ENCODE peak calls at places on chromosomes 4 and X, in seven cellular contexts. Z is lung, N is adrenal gland, S is esophagus muscularis mucosa, U is colonic mucosa, K is fibroblast of mammary gland, A is LNCaP clone FGC. W is an unnamed sample.

GRCh38 chrX:41337140-41337539 is 3.2 kb downstream of the DDX3X start:
- DNase-seq in S (no peak), Z (no peak), K (no peak), A (no peak), N (no peak), U (no peak), W (no peak)

GRCh38 chr4:126238010-126238409 is 923.3 kb downstream of the FAT4 start:
- DNase-seq in Z (no peak), A (no peak), N (no peak), K (no peak), U (no peak), S (no peak), W (no peak)

GRCh38 chrX:110853610-110854009 is 58.0 kb upstream of the CHRDL1 start:
- DNase-seq in U (no peak), A (peak), K (peak), S (no peak), Z (no peak), N (no peak), W (peak)

GRCh38 chr4:152640058-152640921 is 39.5 kb downstream of the TMEM154 start:
- DNase-seq in S (no peak), N (peak), Z (no peak), A (peak), U (no peak), K (peak), W (peak)

GRCh38 chr4:119204898-119205297 is 7.6 kb upstream of the USP53 start:
- DNase-seq in N (no peak), K (no peak), U (no peak), A (no peak), S (no peak), Z (no peak), W (no peak)

GRCh38 chrX:63275127-63275526 is 76.0 kb downstream of the SPIN4 start:
- DNase-seq in K (peak), U (peak), Z (peak), A (no peak), S (no peak), N (peak), W (peak)

GRCh38 chr4:1029536-1029935 is 18.1 kb downstream of the FGFRL1 start:
- DNase-seq in Z (no peak), A (no peak), K (no peak), N (no peak), U (no peak), S (no peak), W (no peak)

GRCh38 chr4:75211422-75211821 is 278.5 kb downstream of the PARM1 start:
- DNase-seq in U (no peak), A (no peak), Z (no peak), S (no peak), K (no peak), N (no peak), W (no peak)

GRCh38 chrX:46758163-46758955 is 559 bp downstream of the SLC9A7 start:
- DNase-seq in K (no peak), N (no peak), Z (no peak), S (no peak), U (no peak), A (no peak), W (peak)

DNA sequence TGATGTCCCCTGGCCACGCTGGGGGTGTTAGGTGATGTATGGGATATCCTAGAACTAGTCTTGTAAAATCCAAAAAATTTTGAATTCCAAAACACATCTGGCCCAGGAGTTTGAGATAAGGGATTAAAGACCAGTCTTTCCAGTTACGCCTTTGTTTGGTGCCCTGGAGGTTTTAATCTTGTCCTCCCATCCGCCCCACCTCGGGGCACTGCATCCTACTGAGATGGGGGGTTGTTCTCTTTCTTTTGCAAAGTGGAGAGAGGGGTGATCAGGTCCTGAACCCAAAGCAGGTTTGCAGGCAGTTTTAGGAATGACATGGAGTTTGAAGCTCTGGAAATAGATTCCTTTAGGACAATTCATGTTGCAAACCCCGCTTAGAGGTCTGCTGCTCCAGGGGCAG is 1.8 kb downstream of the SUV39H1 start:
- DNase-seq in Z (no peak), U (no peak), K (no peak), S (no peak), N (no peak), A (no peak), W (no peak)
- H3K4me3 ChIP-seq in Z (no peak), U (no peak), K (no peak), S (no peak), N (no peak), A (no peak), W (no peak)

GRCh38 chr4:180057891-180058643 is 2185.1 kb upstream of the TENM3 start:
- DNase-seq in U (peak), A (no peak), S (no peak), N (peak), K (peak), Z (no peak), W (peak)
- H3K4me3 ChIP-seq in U (peak), A (no peak), S (peak), N (peak), K (peak), Z (peak), W (peak)

DNA sequence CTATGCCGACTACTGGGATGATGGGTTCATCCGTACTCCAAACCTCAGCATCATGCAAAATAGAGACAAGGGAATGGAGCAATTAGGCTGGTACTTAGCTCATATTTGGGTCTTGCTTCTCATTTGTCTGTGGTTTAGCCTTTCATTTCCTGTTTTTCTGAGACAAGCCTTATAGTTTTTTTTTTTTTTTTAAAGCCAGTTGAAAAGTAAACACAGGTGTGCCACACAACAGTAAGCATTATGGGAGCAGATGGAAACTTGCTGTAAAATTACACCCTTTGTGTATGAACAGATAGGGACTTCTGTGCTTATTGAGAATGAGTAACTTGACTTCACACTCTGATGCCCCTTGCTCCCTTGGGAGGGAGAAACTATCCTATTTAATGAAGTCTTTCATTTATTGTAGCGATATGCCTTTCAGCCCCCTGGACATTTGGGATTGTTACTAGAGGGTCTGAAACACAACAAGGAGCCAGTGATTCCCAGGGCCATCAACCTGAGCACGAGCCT is 13.7 kb downstream of the RASSF6 start:
- DNase-seq in U (peak), K (no peak), A (no peak), Z (no peak), S (no peak), N (no peak), W (no peak)
- H3K4me3 ChIP-seq in U (no peak), K (no peak), A (no peak), Z (no peak), S (no peak), N (no peak), W (no peak)

GRCh38 chr4:48649505-48649904 is 130.6 kb downstream of the FRYL start:
- DNase-seq in K (no peak), N (no peak), U (no peak), Z (no peak), S (no peak), A (no peak), W (no peak)

GRCh38 chr4:48653217-48654014 is 126.7 kb downstream of the FRYL start:
- DNase-seq in N (peak), Z (no peak), S (no peak), U (peak), A (no peak), K (peak), W (peak)

GRCh38 chr4:48654015-48654664 is 125.9 kb downstream of the FRYL start:
- DNase-seq in N (no peak), U (no peak), K (peak), Z (no peak), A (no peak), S (no peak), W (no peak)

GRCh38 chr4:48651869-48652447 is 128.1 kb downstream of the FRYL start:
- DNase-seq in A (no peak), N (no peak), Z (no peak), S (no peak), U (no peak), K (peak), W (no peak)
- H3K4me3 ChIP-seq in A (no peak), N (no peak), Z (no peak), S (no peak), U (no peak), K (no peak), W (no peak)

DNA sequence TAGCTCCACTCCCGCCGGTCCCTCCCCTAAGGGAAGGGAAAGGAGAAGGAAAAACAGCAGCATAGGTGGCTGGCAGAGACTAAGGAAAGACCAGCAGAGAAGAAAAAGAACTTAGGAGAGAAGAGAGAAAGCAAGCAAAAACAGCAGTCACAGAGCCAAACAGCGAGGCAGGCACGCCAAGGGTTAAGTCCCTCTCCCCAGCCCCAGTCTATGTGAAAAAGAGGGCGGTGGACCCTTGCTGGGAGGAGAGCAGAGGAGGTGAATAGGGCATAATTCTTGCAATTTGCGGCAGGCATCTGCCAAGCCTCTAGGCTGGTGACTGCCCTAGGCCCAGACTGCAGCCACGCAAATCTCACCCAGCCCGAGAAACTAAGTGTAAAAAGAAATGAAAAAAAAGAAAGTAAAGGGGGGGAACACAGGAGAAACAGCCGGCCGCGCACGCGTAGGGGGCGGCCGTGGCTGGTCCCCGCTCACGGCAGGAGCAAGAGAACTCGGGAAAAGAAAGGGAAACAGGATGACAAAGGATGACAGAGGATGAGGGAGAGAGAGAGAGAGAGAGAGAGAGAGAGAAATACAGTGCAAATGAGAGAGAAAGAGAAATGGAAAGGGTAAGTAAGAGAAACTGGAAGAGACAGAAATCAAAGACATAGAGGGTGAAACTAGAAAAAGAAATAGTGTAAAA is 48.6 kb downstream of the MAGEA9 start:
- DNase-seq in A (no peak), K (peak), N (no peak), U (no peak), Z (no peak), S (no peak), W (peak)
- H3K4me3 ChIP-seq in A (no peak), K (peak), N (no peak), U (no peak), Z (no peak), S (peak), W (peak)